ENCODE peak calls at places on chromosomes 2 and 18, in six cellular contexts. H, F, B, Q, G and T are unnamed samples.

GRCh38 chr18:7877609-7878008 is 310.5 kb downstream of the PTPRM start:
- DNase-seq in H (no peak), F (no peak), B (no peak), Q (no peak), G (peak; percentile 24), T (no peak)

GRCh38 chr2:183542593-183542992 is 418.4 kb downstream of the NUP35 start:
- DNase-seq in H (no peak), F (no peak), B (no peak), Q (no peak), G (no peak), T (no peak)

GRCh38 chr2:172465417-172466334 is 38.3 kb downstream of the ITGA6 start:
- DNase-seq in H (peak; percentile 79), F (peak; percentile 85), B (peak; percentile 29), Q (peak; percentile 89), G (peak; percentile 40), T (peak; percentile 91)

GRCh38 chr2:169221745-169222369 is 140.5 kb downstream of the LRP2 start:
- DNase-seq in H (no peak), F (peak; percentile 38), B (no peak), Q (no peak), G (peak; percentile 5), T (no peak)

GRCh38 chr2:72036173-72036545 is 111.5 kb downstream of the CYP26B1 start:
- DNase-seq in H (no peak), F (no peak), B (no peak), Q (no peak), G (no peak), T (no peak)

GRCh38 chr2:105297211-105297610 is 32.3 kb downstream of the TGFBRAP1 start:
- DNase-seq in H (no peak), F (peak; percentile 40), B (no peak), Q (no peak), G (no peak), T (no peak)

GRCh38 chr2:133303150-133303549 is 265.1 kb downstream of the NCKAP5 start:
- DNase-seq in H (no peak), F (no peak), B (no peak), Q (peak; percentile 90), G (no peak), T (no peak)

GRCh38 chr2:100810603-100811145 is 9.3 kb upstream of the NPAS2 start:
- DNase-seq in H (no peak), F (no peak), B (no peak), Q (no peak), G (no peak), T (no peak)

GRCh38 chr18:13473751-13474150 is 252.6 kb downstream of the FAM210A start:
- DNase-seq in H (peak; percentile 16), F (no peak), B (no peak), Q (no peak), G (no peak), T (no peak)

GRCh38 chr18:23816740-23817139 is 127.5 kb downstream of the LAMA3 start:
- DNase-seq in H (no peak), F (no peak), B (no peak), Q (no peak), G (no peak), T (peak; percentile 21)

GRCh38 chr2:46329803-46330775 is 32.9 kb downstream of the EPAS1 start:
- DNase-seq in H (no peak), F (no peak), B (no peak), Q (peak; percentile 95), G (peak; percentile 66), T (no peak)

GRCh38 chr2:25256486-25256875 is 85.2 kb downstream of the DNMT3A start:
- DNase-seq in H (no peak), F (no peak), B (no peak), Q (no peak), G (no peak), T (no peak)

GRCh38 chr2:231604101-231604684 is 11.5 kb downstream of the TEX44 start:
- DNase-seq in H (peak; percentile 82), F (no peak), B (peak; percentile 50), Q (no peak), G (peak; percentile 49), T (no peak)

DNA sequence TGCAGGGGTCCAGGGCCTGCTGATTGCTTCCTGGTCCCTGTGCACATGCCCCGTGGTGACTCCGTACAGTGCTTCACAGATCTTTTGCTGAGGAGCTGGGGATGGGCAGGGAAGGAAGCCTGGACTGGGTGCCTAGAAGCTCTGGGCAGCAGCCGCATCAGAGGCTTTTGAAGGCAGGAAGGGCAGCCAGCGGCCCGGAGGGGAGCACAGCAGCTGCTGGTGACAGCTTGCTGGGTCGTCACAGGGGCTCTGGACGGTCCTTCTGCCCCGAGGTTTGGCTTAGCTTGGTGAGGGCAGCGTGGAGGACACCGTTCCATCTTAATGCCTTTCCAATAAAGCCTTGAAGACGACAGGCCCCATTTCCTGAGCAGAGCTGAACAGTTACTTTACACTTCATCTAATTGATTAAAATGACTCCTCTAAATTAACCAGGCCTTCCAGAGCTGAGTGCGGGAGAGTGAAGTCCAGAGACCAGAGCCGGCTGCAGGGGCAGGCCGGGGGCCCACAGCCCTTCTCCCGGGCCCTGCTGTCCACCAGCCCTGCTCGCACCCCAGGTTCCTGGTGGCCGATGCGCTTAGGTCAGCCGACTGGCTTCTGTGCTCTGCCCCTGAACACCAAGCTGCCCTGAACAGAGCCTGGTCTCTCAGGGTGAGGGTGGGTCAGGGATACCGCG is 43.4 kb downstream of the RRM2 start:
- DNase-seq in H (no peak), F (no peak), B (no peak), Q (no peak), G (no peak), T (no peak)
- TF ChIP-seq CTCF in H (no peak), F (no peak), B (no peak), Q (no peak), G (no peak), T (no peak)

GRCh38 chr2:218228366-218229092 is 11.5 kb downstream of the ARPC2 start:
- DNase-seq in H (no peak), F (peak; percentile 22), B (no peak), Q (peak; percentile 25), G (no peak), T (no peak)

GRCh38 chr2:218229851-218230250 is 12.9 kb downstream of the ARPC2 start:
- DNase-seq in H (no peak), F (peak; percentile 64), B (no peak), Q (no peak), G (no peak), T (peak; percentile 35)

GRCh38 chr2:218224206-218224605 is 7.2 kb downstream of the ARPC2 start:
- DNase-seq in H (no peak), F (no peak), B (no peak), Q (peak; percentile 55), G (no peak), T (no peak)

GRCh38 chr2:218229239-218229638 is 12.2 kb downstream of the ARPC2 start:
- DNase-seq in H (peak; percentile 67), F (peak; percentile 84), B (no peak), Q (peak; percentile 87), G (no peak), T (peak; percentile 44)

DNA sequence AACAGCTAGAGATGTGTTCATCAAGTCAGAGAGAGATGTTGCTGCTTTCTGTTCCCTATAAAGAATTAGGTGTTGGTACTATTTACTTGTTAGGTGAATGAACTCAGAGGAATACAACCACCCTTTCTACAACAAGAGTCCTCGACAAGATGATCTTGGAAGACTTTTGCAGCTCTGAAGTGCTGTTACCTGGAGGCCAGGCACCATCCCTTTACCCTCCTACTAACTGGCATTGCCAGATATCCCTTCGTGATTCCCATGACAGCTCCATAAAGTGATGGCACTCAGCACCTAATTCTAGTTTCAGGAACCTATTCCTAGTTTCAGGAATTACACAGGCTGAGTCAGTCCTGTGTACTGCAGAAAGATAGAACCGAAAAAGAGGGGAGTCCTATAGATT is 9.9 kb downstream of the ARPC2 start:
- DNase-seq in H (no peak), F (no peak), B (no peak), Q (no peak), G (no peak), T (no peak)
- H3K4me1 ChIP-seq in H (peaks cover 18% of the 10 kb centered on the region), F (peaks cover 36% of the 10 kb centered on the region), B (peaks cover 61% of the 10 kb centered on the region), Q (peaks cover 19% of the 10 kb centered on the region), G (peaks cover 33% of the 10 kb centered on the region), T (peaks cover 51% of the 10 kb centered on the region)

DNA sequence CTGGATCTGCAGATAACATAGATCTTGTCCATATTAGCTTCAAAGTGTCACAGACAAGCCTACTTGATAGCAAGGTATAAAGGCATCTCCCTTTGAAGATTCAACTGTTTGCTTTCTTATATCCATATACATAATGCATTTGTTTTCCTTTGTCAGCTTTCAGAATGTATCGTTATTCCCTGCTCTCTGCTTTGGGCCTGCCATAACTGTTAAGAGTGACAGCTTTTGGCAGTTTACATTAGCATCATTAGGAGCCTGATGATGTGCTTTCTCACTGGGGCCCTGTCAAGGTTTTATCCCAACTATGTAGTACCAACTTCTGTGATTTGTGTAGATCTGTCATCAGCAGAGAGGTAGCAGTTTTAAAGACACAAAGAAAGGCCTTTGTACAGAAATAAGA is 604.2 kb upstream of the CDH7 start:
- DNase-seq in H (no peak), F (no peak), B (no peak), Q (no peak), G (no peak), T (no peak)
- H3K9me3 ChIP-seq in H (no peaks in the 10 kb centered on the region), F (no peaks in the 10 kb centered on the region), B (no peaks in the 10 kb centered on the region), Q (peaks cover 6% of the 10 kb centered on the region), G (no peaks in the 10 kb centered on the region), T (no peaks in the 10 kb centered on the region)

GRCh38 chr18:2881490-2882195 is 34.8 kb downstream of the EMILIN2 start:
- DNase-seq in H (peak; percentile 92), F (no peak), B (peak; percentile 75), Q (peak; percentile 88), G (no peak), T (no peak)
- TF ChIP-seq CTCF in H (no peak), F (no peak), B (no peak), Q (peak; percentile 25), G (no peak), T (no peak)

GRCh38 chr2:30456578-30456977 is 9.5 kb downstream of the LCLAT1 start:
- DNase-seq in H (no peak), F (no peak), B (no peak), Q (no peak), G (no peak), T (no peak)
- H3K4me1 ChIP-seq in H (no peaks in the 10 kb centered on the region), F (peaks cover 16% of the 10 kb centered on the region), B (peaks cover 3% of the 10 kb centered on the region), Q (peaks cover 14% of the 10 kb centered on the region), G (peaks cover 23% of the 10 kb centered on the region), T (no peaks in the 10 kb centered on the region)

DNA sequence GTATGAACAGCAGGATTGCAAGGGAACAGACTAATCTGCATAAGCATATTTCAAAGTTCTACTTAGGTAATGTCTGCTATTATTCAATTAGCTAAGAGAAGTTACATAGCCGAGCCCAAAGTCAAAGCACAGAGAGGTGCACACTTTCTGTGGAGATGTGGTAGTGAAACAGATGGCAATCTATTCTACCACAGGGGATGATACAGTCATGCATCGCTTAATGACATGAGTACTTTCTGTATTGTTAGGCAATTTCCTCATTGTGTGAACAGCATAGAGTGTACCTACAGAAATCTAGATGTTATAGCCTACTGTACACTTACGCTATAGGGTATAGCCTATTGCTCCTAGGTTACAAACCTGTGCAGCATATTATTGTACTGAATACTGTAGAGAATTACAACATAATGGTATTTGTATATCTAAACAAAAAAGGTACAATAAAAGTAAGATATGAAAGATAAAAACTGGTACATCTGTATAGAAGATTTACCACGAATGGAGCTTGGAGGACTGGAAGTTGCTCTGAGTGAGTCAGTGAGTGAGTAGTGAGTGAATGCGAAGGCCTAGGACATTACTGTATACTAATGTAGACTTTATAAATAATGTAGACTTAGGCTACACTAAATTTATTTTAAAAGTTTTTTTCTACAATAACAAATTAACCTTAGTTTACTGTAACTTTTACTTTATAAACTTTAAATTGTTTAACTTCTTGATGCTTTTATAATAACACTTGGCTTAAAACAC is 197.6 kb downstream of the MBD5 start:
- DNase-seq in H (no peak), F (no peak), B (no peak), Q (peak; percentile 64), G (no peak), T (no peak)
- H3K9me3 ChIP-seq in H (peaks cover 7% of the 10 kb centered on the region), F (peaks cover 9% of the 10 kb centered on the region), B (peaks cover 24% of the 10 kb centered on the region), Q (no peaks in the 10 kb centered on the region), G (peaks cover 9% of the 10 kb centered on the region), T (peaks cover 10% of the 10 kb centered on the region)